ENCODE peak calls at places on chromosomes 1 and 21, in four cellular contexts. E is A549, L is H1, H is WTC11. G is an unnamed sample.

GRCh38 chr1:76759171-76759860 is 108.0 kb upstream of the ST6GALNAC5 start:
- DNase-seq in E (no peak), L (no peak), H (no peak), G (no peak)

GRCh38 chr1:105137543-105138444 is 1388.1 kb downstream of the AMY1C start:
- DNase-seq in E (peak), L (peak), H (peak), G (no peak)

GRCh38 chr1:47262787-47263413 is 30.9 kb upstream of the TAL1 start:
- DNase-seq in E (peak), L (no peak), H (peak), G (peak)

GRCh38 chr1:61967750-61968149 is 225.5 kb downstream of the PATJ start:
- DNase-seq in E (no peak), L (no peak), H (no peak), G (no peak)

GRCh38 chr1:19010995-19011696 is 54.7 kb upstream of the IFFO2 start:
- DNase-seq in E (peak), L (peak), H (no peak), G (peak)

GRCh38 chr1:225653463-225654276 is 747 bp upstream of the ENAH start:
- DNase-seq in E (peak), L (no peak), H (peak), G (peak)

GRCh38 chr21:42721341-42721824 is 68.0 kb downstream of the PDE9A start:
- DNase-seq in E (no peak), L (no peak), H (no peak), G (no peak)

GRCh38 chr1:9888886-9889285 is 21.2 kb downstream of the CTNNBIP1 start:
- DNase-seq in E (no peak), L (no peak), H (no peak), G (no peak)

GRCh38 chr1:183652547-183653467 is at the start of gene APOBEC4:
- DNase-seq in E (no peak), L (no peak), H (no peak), G (no peak)

GRCh38 chr1:6652986-6653385 is 28.3 kb downstream of the THAP3 start:
- DNase-seq in E (no peak), L (no peak), H (no peak), G (no peak)

GRCh38 chr1:226482975-226483660 is 65.4 kb upstream of the STUM start:
- DNase-seq in E (no peak), L (no peak), H (no peak), G (no peak)

GRCh38 chr1:150604226-150604588 is 24.8 kb upstream of the MCL1 start:
- DNase-seq in E (no peak), L (no peak), H (no peak), G (no peak)

GRCh38 chr1:26789953-26790352 is 2.2 kb downstream of the PIGV start:
- DNase-seq in E (no peak), L (no peak), H (no peak), G (no peak)

GRCh38 chr21:41000838-41001237 is 153.9 kb upstream of the DSCAM start:
- DNase-seq in E (no peak), L (no peak), H (no peak), G (no peak)

GRCh38 chr21:30227633-30228404 is 11.9 kb upstream of the CLDN8 start:
- DNase-seq in E (peak), L (no peak), H (no peak), G (no peak)

GRCh38 chr1:81044708-81045107 is 756.0 kb upstream of the ADGRL2 start:
- DNase-seq in E (no peak), L (no peak), H (no peak), G (no peak)

GRCh38 chr1:168763031-168763430 is 34.0 kb upstream of the DPT start:
- DNase-seq in E (no peak), L (no peak), H (no peak), G (no peak)

GRCh38 chr1:151416231-151416630 is 16.9 kb downstream of the PSMB4 start:
- DNase-seq in E (no peak), L (no peak), H (no peak), G (no peak)

GRCh38 chr1:51300270-51300669 is 30.1 kb downstream of the TTC39A start:
- DNase-seq in E (no peak), L (no peak), H (no peak), G (no peak)

GRCh38 chr1:240577095-240577494 is 34.9 kb downstream of the GREM2 start:
- DNase-seq in E (no peak), L (no peak), H (no peak), G (no peak)

GRCh38 chr1:212655668-212656440 is 43.8 kb downstream of the BATF3 start:
- DNase-seq in E (no peak), L (no peak), H (no peak), G (no peak)

GRCh38 chr1:25744636-25745425 is 55.2 kb upstream of the SELENON start:
- DNase-seq in E (no peak), L (no peak), H (no peak), G (no peak)

GRCh38 chr21:36730291-36731281 is 31.7 kb downstream of the SIM2 start:
- DNase-seq in E (no peak), L (no peak), H (no peak), G (no peak)

GRCh38 chr21:40556442-40556968 is 290.5 kb downstream of the DSCAM start:
- DNase-seq in E (no peak), L (no peak), H (no peak), G (no peak)

GRCh38 chr1:101086783-101087182 is 61.2 kb upstream of the DPH5 start:
- DNase-seq in E (no peak), L (no peak), H (no peak), G (no peak)

GRCh38 chr21:45922648-45923047 is 58.9 kb upstream of the COL6A1 start:
- DNase-seq in E (no peak), L (no peak), H (no peak), G (no peak)

GRCh38 chr1:17665950-17666720 is 89.0 kb upstream of the ACTL8 start:
- DNase-seq in E (no peak), L (no peak), H (no peak), G (no peak)

GRCh38 chr21:42466700-42467612 is 29.1 kb downstream of the RSPH1 start:
- DNase-seq in E (peak), L (no peak), H (no peak), G (no peak)

GRCh38 chr1:197913495-197914276 is 3.5 kb upstream of the LHX9 start:
- DNase-seq in E (no peak), L (no peak), H (no peak), G (no peak)

GRCh38 chr1:197914510-197914909 is 2.7 kb upstream of the LHX9 start:
- DNase-seq in E (no peak), L (no peak), H (no peak), G (no peak)

GRCh38 chr1:197915797-197916686 is 1.1 kb upstream of the LHX9 start:
- DNase-seq in E (peak), L (no peak), H (peak), G (peak)

GRCh38 chr1:197917553-197917812 is 311 bp downstream of the LHX9 start:
- DNase-seq in E (no peak), L (no peak), H (no peak), G (no peak)

DNA sequence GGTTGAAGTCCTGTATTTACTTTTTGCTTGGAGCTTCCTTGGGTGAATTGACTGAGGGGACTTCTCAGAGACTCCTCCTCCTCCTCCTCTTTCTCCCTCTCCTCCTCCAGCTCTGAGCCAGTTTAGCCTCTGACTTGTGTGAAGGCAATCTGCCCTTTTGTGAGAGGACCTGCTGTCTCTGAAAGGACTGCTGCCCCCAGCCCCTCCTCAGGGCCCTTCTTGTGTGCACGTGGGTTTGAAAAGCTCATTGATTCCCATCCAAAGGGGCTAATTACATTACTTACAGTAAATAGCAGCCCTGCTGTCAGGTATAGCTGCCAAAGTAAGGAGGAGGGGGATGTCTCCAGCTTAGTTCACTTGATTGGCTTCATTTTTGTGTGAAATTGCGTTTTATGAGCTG is 2.0 kb upstream of the LHX9 start:
- DNase-seq in E (no peak), L (no peak), H (no peak), G (no peak)
- TF ChIP-seq JUN in E (no peak), L (no peak), H (no peak), G (no peak)

GRCh38 chr1:153944822-153945117 is 1.7 kb downstream of the DENND4B start:
- DNase-seq in E (no peak), L (no peak), H (no peak), G (no peak)

GRCh38 chr1:153945795-153946621 is 510 bp downstream of the DENND4B start:
- DNase-seq in E (peak), L (no peak), H (peak), G (peak)

GRCh38 chr1:153946622-153947246 is at the start of gene DENND4B:
- DNase-seq in E (peak), L (no peak), H (peak), G (peak)

GRCh38 chr1:153944005-153944821 is 2.3 kb downstream of the DENND4B start:
- DNase-seq in E (no peak), L (no peak), H (no peak), G (no peak)

GRCh38 chr1:153945131-153945794 is 1.3 kb downstream of the DENND4B start:
- DNase-seq in E (peak), L (no peak), H (no peak), G (peak)
- TF ChIP-seq JUN in E (no peak), L (no peak), H (no peak), G (no peak)

GRCh38 chr1:23751050-23751814 is 8.0 kb downstream of the ELOA start:
- DNase-seq in E (peak), L (peak), H (peak), G (peak)
- TF ChIP-seq JUN in E (no peak), L (no peak), H (no peak), G (no peak)

GRCh38 chr1:158203693-158204457 is 23.2 kb downstream of the CD1D start:
- DNase-seq in E (peak), L (no peak), H (no peak), G (peak)
- TF ChIP-seq JUN in E (no peak), L (no peak), H (no peak), G (no peak)

GRCh38 chr1:206887701-206888100 is 9.5 kb upstream of the IL24 start:
- DNase-seq in E (no peak), L (no peak), H (no peak), G (no peak)

GRCh38 chr1:206883160-206883559 is 14.1 kb upstream of the IL24 start:
- DNase-seq in E (no peak), L (no peak), H (no peak), G (no peak)

GRCh38 chr1:206886831-206887230 is 10.4 kb upstream of the IL24 start:
- DNase-seq in E (no peak), L (no peak), H (no peak), G (no peak)

GRCh38 chr1:206883876-206884275 is 13.4 kb upstream of the IL24 start:
- DNase-seq in E (no peak), L (no peak), H (no peak), G (no peak)

GRCh38 chr1:206885341-206886060 is 11.7 kb upstream of the IL24 start:
- DNase-seq in E (no peak), L (no peak), H (no peak), G (no peak)
- TF ChIP-seq JUN in E (no peak), L (no peak), H (no peak), G (no peak)

DNA sequence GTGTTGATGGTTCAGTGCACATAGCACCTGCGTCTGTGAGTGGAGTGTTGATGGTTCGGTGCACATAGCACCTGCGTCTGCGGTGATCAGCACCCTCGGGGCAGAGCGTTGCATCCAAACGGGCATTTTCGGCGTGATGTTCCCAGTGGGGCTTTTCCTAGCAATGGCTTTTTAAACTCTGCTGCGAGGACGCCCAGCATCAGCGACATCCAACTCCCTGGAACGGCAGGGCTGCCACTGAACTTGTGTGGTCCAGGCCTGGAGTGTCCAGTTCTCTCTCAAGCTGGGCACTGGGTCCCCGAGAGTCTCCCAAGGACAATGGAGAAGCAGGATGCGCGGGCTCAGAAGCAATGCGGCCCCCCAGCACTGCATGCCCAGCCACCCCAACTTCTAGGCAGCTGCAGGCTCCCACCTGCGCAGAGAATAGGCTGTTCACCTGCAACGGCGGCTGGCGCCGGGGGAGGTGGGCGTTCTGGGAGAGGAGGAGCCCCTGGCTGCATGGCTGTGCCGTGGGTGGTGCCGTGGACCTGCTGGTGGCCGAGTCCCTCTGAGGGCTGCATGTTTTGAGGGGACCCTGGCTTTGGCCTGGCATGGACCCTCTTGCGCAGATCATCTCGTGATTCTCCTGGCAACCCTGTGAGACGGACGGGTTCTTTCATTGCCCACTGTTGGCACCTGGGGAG is 10.1 kb upstream of the C1orf174 start:
- DNase-seq in E (no peak), L (no peak), H (no peak), G (no peak)
- TF ChIP-seq JUN in E (no peak), L (no peak), H (no peak), G (no peak)